ENCODE peak calls at places on chromosomes 16 and 17, in four cellular contexts. U, A, R and W are unnamed samples.

GRCh38 chr16:83599789-83600462 is 207.9 kb upstream of the HSBP1 start:
- DNase-seq in U (no peak), A (no peak), R (no peak), W (no peak)

GRCh38 chr17:57834146-57834741 is 15.6 kb downstream of the MRPS23 start:
- DNase-seq in U (no peak), A (peak), R (no peak), W (peak)

GRCh38 chr17:56819431-56820145 is 14.1 kb downstream of the C17orf67 start:
- DNase-seq in U (peak), A (peak), R (no peak), W (peak)

GRCh38 chr16:70777973-70778406 is 23.0 kb downstream of the VAC14 start:
- DNase-seq in U (peak), A (no peak), R (no peak), W (no peak)

GRCh38 chr16:75555707-75556512 is at the start of gene TMEM231:
- DNase-seq in U (peak), A (peak), R (peak), W (peak)

GRCh38 chr17:61575352-61575975 is 15.6 kb downstream of the NACA2 start:
- DNase-seq in U (no peak), A (no peak), R (no peak), W (no peak)

GRCh38 chr16:11224096-11224893 is 31.7 kb downstream of the SOCS1 start:
- DNase-seq in U (no peak), A (no peak), R (no peak), W (no peak)

GRCh38 chr16:14489460-14489859 is 140.6 kb downstream of the PARN start:
- DNase-seq in U (peak), A (no peak), R (no peak), W (no peak)

GRCh38 chr16:86231321-86231995 is 278.9 kb upstream of the FOXF1 start:
- DNase-seq in U (no peak), A (no peak), R (no peak), W (no peak)

GRCh38 chr17:62130739-62131138 is 65.7 kb upstream of the MED13 start:
- DNase-seq in U (no peak), A (no peak), R (no peak), W (no peak)

GRCh38 chr17:50863221-50863843 is 2.8 kb downstream of the TOB1 start:
- DNase-seq in U (peak), A (peak), R (no peak), W (peak)

GRCh38 chr17:39739020-39739884 is 1.5 kb downstream of the GRB7 start:
- DNase-seq in U (peak), A (no peak), R (no peak), W (peak)

GRCh38 chr17:14604920-14605599 is 304.2 kb downstream of the HS3ST3B1 start:
- DNase-seq in U (no peak), A (no peak), R (no peak), W (no peak)

GRCh38 chr16:4683255-4684029 is 9.9 kb upstream of the NUDT16L1 start:
- DNase-seq in U (no peak), A (no peak), R (no peak), W (no peak)

GRCh38 chr16:354971-355441 is 2.5 kb upstream of the AXIN1 start:
- DNase-seq in U (no peak), A (no peak), R (no peak), W (no peak)

GRCh38 chr16:48574766-48575165 is 35.2 kb downstream of the N4BP1 start:
- DNase-seq in U (no peak), A (no peak), R (no peak), W (no peak)

GRCh38 chr17:75352079-75352569 is 53.4 kb downstream of the GRB2 start:
- DNase-seq in U (peak), A (no peak), R (no peak), W (peak)

GRCh38 chr16:15765880-15766279 is 90.9 kb downstream of the MYH11 start:
- DNase-seq in U (peak), A (no peak), R (no peak), W (peak)

GRCh38 chr16:84914273-84914672 is 94.5 kb downstream of the CRISPLD2 start:
- DNase-seq in U (no peak), A (no peak), R (no peak), W (no peak)

GRCh38 chr16:63998-64913 is 8.2 kb downstream of the RHBDF1 start:
- DNase-seq in U (no peak), A (no peak), R (no peak), W (no peak)

GRCh38 chr16:49513040-49513439 is 139.4 kb downstream of the C16orf78 start:
- DNase-seq in U (peak), A (no peak), R (no peak), W (no peak)

GRCh38 chr16:11586375-11586855 is 304 bp downstream of the LITAF start:
- DNase-seq in U (no peak), A (no peak), R (no peak), W (no peak)

GRCh38 chr16:3793161-3793576 is 75.8 kb upstream of the TRAP1 start:
- DNase-seq in U (peak), A (peak), R (no peak), W (peak)

GRCh38 chr17:29581583-29582253 is 7.7 kb downstream of the GIT1 start:
- DNase-seq in U (no peak), A (no peak), R (no peak), W (no peak)

GRCh38 chr17:57091186-57091618 is 6.2 kb downstream of the AKAP1 start:
- DNase-seq in U (no peak), A (no peak), R (no peak), W (no peak)

GRCh38 chr17:59851431-59852375 is 41.0 kb downstream of the TUBD1 start:
- DNase-seq in U (peak), A (peak), R (no peak), W (peak)

GRCh38 chr16:13178318-13178717 is 276.9 kb downstream of the SHISA9 start:
- DNase-seq in U (no peak), A (no peak), R (no peak), W (no peak)

GRCh38 chr17:14779236-14779635 is 478.4 kb downstream of the HS3ST3B1 start:
- DNase-seq in U (no peak), A (no peak), R (no peak), W (no peak)

GRCh38 chr17:2750721-2751120 is 1.3 kb upstream of the CCDC92B start:
- DNase-seq in U (no peak), A (no peak), R (no peak), W (no peak)

GRCh38 chr17:59827721-59828477 is 64.8 kb downstream of the TUBD1 start:
- DNase-seq in U (peak), A (peak), R (no peak), W (no peak)

GRCh38 chr17:50036455-50037320 is 19.2 kb upstream of the ITGA3 start:
- DNase-seq in U (no peak), A (no peak), R (no peak), W (no peak)

GRCh38 chr17:17324616-17325015 is 21.4 kb downstream of the NT5M start:
- DNase-seq in U (no peak), A (no peak), R (no peak), W (no peak)

GRCh38 chr16:84907575-84907974 is 87.8 kb downstream of the CRISPLD2 start:
- DNase-seq in U (no peak), A (peak), R (no peak), W (peak)

GRCh38 chr16:31451681-31452351 is 7.5 kb upstream of the ARMC5 start:
- DNase-seq in U (peak), A (peak), R (no peak), W (peak)

GRCh38 chr17:57603978-57604377 is 141.1 kb downstream of the CCDC182 start:
- DNase-seq in U (no peak), A (no peak), R (no peak), W (peak)

GRCh38 chr17:58560511-58560910 is 46.1 kb upstream of the MTMR4 start:
- DNase-seq in U (no peak), A (no peak), R (no peak), W (no peak)

GRCh38 chr17:40509626-40510327 is 8.4 kb upstream of the TNS4 start:
- DNase-seq in U (no peak), A (peak), R (no peak), W (peak)

GRCh38 chr17:4849011-4849536 is 15.9 kb downstream of the MINK1 start:
- DNase-seq in U (peak), A (no peak), R (no peak), W (peak)

GRCh38 chr17:40458001-40458791 is 14.9 kb downstream of the IGFBP4 start:
- DNase-seq in U (peak), A (peak), R (no peak), W (peak)